ENCODE peak calls at places on chromosomes 11 and 22, in four cellular contexts. Z is stomach, W is heart right ventricle, R is cardiac muscle cell. S is an unnamed sample.

GRCh38 chr11:47775240-47775869 is 8.2 kb upstream of the FNBP4 start:
- DNase-seq in W (no peak), R (no peak), Z (no peak), S (no peak)

GRCh38 chr11:35677904-35678303 is 15.3 kb downstream of the TRIM44 start:
- DNase-seq in W (no peak), Z (no peak), R (no peak), S (no peak)

GRCh38 chr11:75809991-75810390 is 5.0 kb upstream of the UVRAG start:
- DNase-seq in R (no peak), W (no peak), Z (no peak), S (no peak)

GRCh38 chr11:69848196-69848595 is 29.0 kb upstream of the FGF3 start:
- DNase-seq in Z (no peak), R (peak), W (no peak), S (no peak)

GRCh38 chr22:19405133-19405532 is 26.4 kb downstream of the HIRA start:
- DNase-seq in W (no peak), R (no peak), Z (no peak), S (no peak)

GRCh38 chr11:60985501-60985900 is 14.0 kb downstream of the CD6 start:
- DNase-seq in Z (no peak), W (no peak), R (no peak), S (no peak)

GRCh38 chr11:123454060-123454651 is 24.1 kb downstream of the GRAMD1B start:
- DNase-seq in R (peak), Z (no peak), W (no peak), S (no peak)

GRCh38 chr11:119339581-119340334 is 925 bp downstream of the C1QTNF5 start:
- DNase-seq in W (peak), R (peak), Z (peak), S (no peak)

GRCh38 chr22:32558681-32559355 is 84.2 kb downstream of the FBXO7 start:
- DNase-seq in W (peak), R (peak), Z (peak), S (peak)

DNA sequence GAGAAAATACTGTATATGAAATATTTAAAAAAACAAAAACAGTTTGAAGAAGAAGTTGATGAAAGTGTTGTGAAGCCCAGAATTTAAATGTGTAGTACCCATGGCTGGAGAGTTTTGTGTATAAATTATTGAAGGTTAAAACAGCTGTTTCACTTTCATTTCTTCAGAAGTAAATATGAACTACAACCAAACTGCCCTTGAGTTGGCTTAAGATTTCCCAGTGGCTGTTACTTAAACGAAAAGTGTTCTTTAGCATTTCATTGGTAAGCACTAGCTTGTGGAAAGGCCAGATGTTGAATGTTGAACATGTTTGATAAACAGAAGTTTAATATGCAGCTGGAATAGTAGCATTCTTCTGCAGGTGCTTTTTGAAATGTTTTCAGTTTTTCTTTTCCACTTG is 83.3 kb upstream of the TNRC6B start:
- DNase-seq in R (no peak), W (no peak), Z (no peak), S (no peak)
- H3K4me3 ChIP-seq in R (no peak), W (peak), Z (no peak), S (no peak)

GRCh38 chr11:117953029-117953671 is 23.9 kb upstream of the TMPRSS13 start:
- DNase-seq in W (no peak), R (no peak), Z (no peak), S (no peak)

GRCh38 chr11:117950999-117951961 is 22.1 kb upstream of the TMPRSS13 start:
- DNase-seq in W (no peak), R (no peak), Z (no peak), S (no peak)

GRCh38 chr11:117946842-117947526 is 17.8 kb upstream of the TMPRSS13 start:
- DNase-seq in R (peak), Z (peak), W (peak), S (peak)

GRCh38 chr11:117949062-117949461 is 19.9 kb upstream of the TMPRSS13 start:
- DNase-seq in R (no peak), W (no peak), Z (no peak), S (no peak)

GRCh38 chr11:117950320-117950719 is 21.1 kb upstream of the TMPRSS13 start:
- DNase-seq in Z (no peak), R (peak), W (no peak), S (no peak)
- TF ChIP-seq CTCF in Z (no peak), R (peak), W (no peak), S (no peak)

GRCh38 chr11:44943118-44943517 is 7.6 kb downstream of the TP53I11 start:
- DNase-seq in Z (peak), W (no peak), R (no peak), S (no peak)

GRCh38 chr11:44940835-44941234 is 9.8 kb downstream of the TP53I11 start:
- DNase-seq in R (no peak), W (no peak), Z (no peak), S (no peak)

GRCh38 chr11:44940424-44940823 is 10.3 kb downstream of the TP53I11 start:
- DNase-seq in Z (no peak), R (no peak), W (no peak), S (no peak)

GRCh38 chr11:44942029-44942710 is 8.5 kb downstream of the TP53I11 start:
- DNase-seq in W (no peak), R (no peak), Z (no peak), S (no peak)

DNA sequence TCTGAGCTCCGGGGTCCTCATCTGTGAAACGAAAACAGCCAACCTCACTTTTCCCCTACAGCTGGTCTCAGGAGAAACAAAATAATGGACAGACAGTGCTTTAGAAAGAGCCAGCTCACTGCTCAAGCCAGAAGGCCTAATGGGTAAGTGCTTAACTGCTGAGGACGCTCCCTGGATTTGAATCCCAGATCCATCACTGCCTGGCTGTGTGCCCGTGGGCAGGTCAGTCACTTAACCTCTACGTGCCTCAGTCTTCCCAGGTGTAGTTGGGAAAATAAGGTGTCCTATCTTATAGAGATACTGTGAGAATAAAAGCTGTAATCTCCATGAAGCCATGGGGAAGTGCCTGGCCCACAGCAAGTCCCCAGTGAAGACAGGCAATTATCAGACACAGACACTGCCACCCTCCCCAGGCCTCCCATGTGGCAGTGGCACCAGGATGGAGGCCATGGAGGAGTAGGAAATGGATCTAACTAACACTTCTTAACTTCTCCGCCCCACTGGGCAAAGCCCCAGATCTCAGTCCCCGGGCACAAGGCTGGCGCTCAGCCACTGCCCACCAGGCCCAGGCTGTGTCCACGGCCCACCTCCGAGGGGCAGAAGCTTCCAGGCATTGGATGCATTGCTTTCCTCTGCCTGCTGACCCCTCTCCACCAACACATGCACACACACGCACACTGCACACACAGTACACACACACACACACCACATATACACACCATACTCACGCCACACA is 9.2 kb downstream of the TP53I11 start:
- DNase-seq in R (no peak), W (no peak), Z (no peak), S (no peak)
- H3K4me3 ChIP-seq in R (no peak), W (no peak), Z (no peak), S (no peak)

GRCh38 chr11:1412377-1413095 is 22.8 kb downstream of the BRSK2 start:
- DNase-seq in W (no peak), Z (no peak), R (no peak), S (no peak)
- TF ChIP-seq CTCF in W (no peak), Z (no peak), R (no peak), S (no peak)

GRCh38 chr11:108666373-108666772 is 1.5 kb downstream of the DDX10 start:
- DNase-seq in Z (no peak), R (peak), W (no peak), S (no peak)

GRCh38 chr11:108664241-108664640 is 628 bp upstream of the DDX10 start:
- DNase-seq in W (no peak), Z (no peak), R (no peak), S (no peak)

GRCh38 chr11:108663154-108663877 is 1.6 kb upstream of the DDX10 start:
- DNase-seq in R (no peak), W (no peak), Z (no peak), S (no peak)

GRCh38 chr11:108662700-108663099 is 2.2 kb upstream of the DDX10 start:
- DNase-seq in R (no peak), Z (no peak), W (no peak), S (no peak)

GRCh38 chr11:108664730-108665525 is at the start of gene DDX10:
- DNase-seq in R (peak), Z (peak), W (peak), S (peak)
- H3K4me3 ChIP-seq in R (peak), Z (peak), W (peak), S (peak)